ENCODE peak calls at places on chromosomes 6 and 20, in five cellular contexts. D is tibial nerve, M is breast epithelium, S is ovary, T is adrenal gland. I is an unnamed sample. For H3K9me3, the result is how much of the 10 kb centered on the place peaks cover.

GRCh38 chr6:149907317-149907716 is 9.4 kb upstream of the RAET1E start:
- DNase-seq in M (no peak), D (no peak), S (no peak), T (no peak), I (no peak)

GRCh38 chr6:140560671-140561070 is 1186.2 kb upstream of the CITED2 start:
- DNase-seq in S (no peak), T (no peak), M (no peak), D (no peak), I (no peak)

GRCh38 chr6:43437700-43438099 is 10.4 kb downstream of the ABCC10 start:
- DNase-seq in M (no peak), S (no peak), D (no peak), T (no peak), I (no peak)

GRCh38 chr6:69974193-69974592 is 107.8 kb downstream of the COL19A1 start:
- DNase-seq in M (no peak), D (no peak), T (no peak), S (no peak), I (no peak)

GRCh38 chr6:60952500-60952899 is 1333.5 kb downstream of the KHDRBS2 start:
- DNase-seq in M (no peak), D (no peak), T (no peak), S (no peak), I (no peak)

GRCh38 chr6:138882369-138883017 is 86.6 kb downstream of the ECT2L start:
- DNase-seq in T (no peak), D (no peak), S (no peak), M (no peak), I (no peak)

GRCh38 chr20:19858972-19859371 is 100.9 kb downstream of the RIN2 start:
- DNase-seq in D (no peak), T (no peak), S (no peak), M (no peak), I (no peak)

GRCh38 chr6:137799950-137800568 is 67.0 kb upstream of the TNFAIP3 start:
- DNase-seq in D (no peak), S (no peak), M (no peak), T (peak), I (no peak)

GRCh38 chr20:19449051-19449450 is 236.6 kb downstream of the SLC24A3 start:
- DNase-seq in S (peak), T (no peak), M (peak), D (no peak), I (no peak)

GRCh38 chr6:33987531-33988021 is 158.3 kb downstream of the GRM4 start:
- DNase-seq in M (peak), S (no peak), T (no peak), D (no peak), I (no peak)

GRCh38 chr6:16885411-16886160 is 124.3 kb upstream of the ATXN1 start:
- DNase-seq in T (no peak), S (no peak), D (no peak), M (no peak), I (no peak)

GRCh38 chr20:20362774-20363435 is 5.0 kb upstream of the INSM1 start:
- DNase-seq in T (no peak), M (no peak), S (no peak), D (no peak), I (no peak)

GRCh38 chr20:46786566-46786965 is 77.1 kb downstream of the SLC2A10 start:
- DNase-seq in T (no peak), D (no peak), M (no peak), S (no peak), I (no peak)

GRCh38 chr20:50221501-50222323 is 31.1 kb downstream of the CEBPB start:
- DNase-seq in M (no peak), T (peak), S (peak), D (no peak), I (no peak)

GRCh38 chr20:43140719-43141118 is 49.0 kb downstream of the PTPRT start:
- DNase-seq in M (no peak), T (no peak), D (no peak), S (no peak), I (no peak)

GRCh38 chr6:46013639-46014038 is 2.0 kb downstream of the CLIC5 start:
- DNase-seq in T (no peak), M (no peak), S (no peak), D (no peak), I (no peak)

GRCh38 chr20:60209048-60209447 is 250.8 kb downstream of the CDH26 start:
- DNase-seq in T (no peak), M (no peak), S (no peak), D (no peak), I (no peak)

GRCh38 chr6:50708664-50709365 is 4.5 kb upstream of the TFAP2D start:
- DNase-seq in M (no peak), T (no peak), S (no peak), D (no peak), I (no peak)

GRCh38 chr20:23227976-23228375 is 122.6 kb upstream of the NXT1 start:
- DNase-seq in M (no peak), T (no peak), D (no peak), S (no peak), I (no peak)

GRCh38 chr20:1734269-1734858 is 76.8 kb upstream of the SIRPG start:
- DNase-seq in S (no peak), T (no peak), M (no peak), D (no peak), I (no peak)

GRCh38 chr20:49866051-49866450 is 49.3 kb downstream of the SPATA2 start:
- DNase-seq in T (no peak), M (no peak), S (no peak), D (no peak), I (no peak)

GRCh38 chr6:121590438-121590837 is 155.0 kb downstream of the GJA1 start:
- DNase-seq in D (no peak), T (no peak), S (no peak), M (no peak), I (no peak)

GRCh38 chr6:166619912-166620311 is 7.1 kb downstream of the RPS6KA2 start:
- DNase-seq in S (no peak), M (peak), T (no peak), D (no peak), I (no peak)

GRCh38 chr20:17969276-17969883 is 562 bp downstream of the MGME1 start:
- DNase-seq in S (no peak), D (no peak), T (peak), M (peak), I (no peak)

GRCh38 chr6:38155144-38155543 is 335.6 kb downstream of the ZFAND3 start:
- DNase-seq in D (no peak), S (no peak), T (no peak), M (no peak), I (no peak)

GRCh38 chr20:51400051-51400926 is 142.2 kb downstream of the NFATC2 start:
- DNase-seq in T (no peak), S (no peak), M (no peak), D (no peak), I (no peak)

GRCh38 chr20:42074944-42075343 is 456.8 kb upstream of the CHD6 start:
- DNase-seq in D (no peak), T (no peak), S (no peak), M (no peak), I (no peak)

GRCh38 chr6:11551053-11551452 is 13.5 kb downstream of the TMEM170B start:
- DNase-seq in S (no peak), D (no peak), M (no peak), T (no peak), I (no peak)

DNA sequence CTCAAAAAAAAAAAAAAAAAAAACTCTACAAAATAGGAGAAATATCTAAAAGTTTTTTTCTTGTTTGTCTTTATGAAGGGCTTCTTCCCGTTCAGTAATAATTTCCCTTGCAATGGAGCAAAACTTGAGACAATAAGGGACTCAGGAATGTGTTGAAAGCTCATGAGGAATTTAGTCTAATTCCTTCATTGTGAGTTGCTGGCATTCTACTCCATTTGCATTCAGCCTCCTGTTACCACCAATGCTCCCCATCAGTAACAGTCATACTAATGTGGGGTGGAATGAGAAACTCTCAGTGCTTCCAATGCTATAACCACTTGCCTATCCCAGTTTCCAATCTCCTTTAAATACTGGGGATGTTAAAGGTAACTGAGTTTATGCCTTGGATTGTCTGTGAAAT is 576.7 kb upstream of the AGPAT4 start:
- DNase-seq in S (no peak), T (no peak), D (no peak), M (no peak), I (no peak)
- H3K9me3 ChIP-seq in S (under half), T (under half), D (under half), M (under half), I (under half)

DNA sequence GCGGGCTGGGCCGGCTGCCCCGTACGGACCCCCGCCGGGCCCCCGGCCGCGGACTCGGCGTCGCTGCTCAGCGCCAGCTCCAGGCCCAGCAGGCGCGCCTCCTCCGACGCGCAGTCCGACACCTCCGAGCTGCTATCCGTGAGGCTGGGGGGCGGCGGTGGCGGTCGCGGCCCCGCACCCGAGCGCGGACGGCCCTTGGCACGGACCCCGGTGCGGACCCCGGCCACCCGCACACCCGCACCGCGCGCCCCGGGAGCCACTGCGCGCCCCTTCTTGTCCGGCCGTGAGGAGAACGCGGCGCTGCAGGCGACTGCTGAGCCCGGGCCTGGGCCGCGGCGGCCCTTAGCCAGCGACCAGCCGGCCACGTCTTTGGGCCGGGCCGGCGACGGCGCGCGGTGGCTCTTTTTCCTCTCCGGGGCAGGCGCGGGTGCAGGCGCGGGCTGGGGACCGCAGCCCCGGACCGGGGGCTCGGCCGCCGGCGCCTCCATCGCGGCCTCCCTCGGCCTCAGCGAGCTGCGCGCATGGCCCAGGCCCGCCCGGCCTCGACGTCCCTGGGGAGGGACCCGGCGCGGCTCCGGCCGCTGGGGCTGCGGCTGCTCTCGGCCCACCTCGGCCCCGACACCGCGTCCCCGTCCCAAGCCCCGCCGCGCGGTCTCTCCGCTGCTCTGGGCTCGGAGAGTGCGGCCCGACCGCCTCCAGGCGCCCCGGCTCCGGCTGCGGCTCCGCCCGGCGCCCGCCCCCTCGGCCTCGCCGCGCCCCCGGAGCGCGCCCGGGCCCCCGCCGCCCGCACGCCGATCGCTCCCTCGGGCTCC is 12.9 kb upstream of the TLDC2 start:
- DNase-seq in M (no peak), T (no peak), D (no peak), S (no peak), I (no peak)
- TF ChIP-seq POLR2A in M (no peak), T (peak), D (peak), S (peak), I (peak)

DNA sequence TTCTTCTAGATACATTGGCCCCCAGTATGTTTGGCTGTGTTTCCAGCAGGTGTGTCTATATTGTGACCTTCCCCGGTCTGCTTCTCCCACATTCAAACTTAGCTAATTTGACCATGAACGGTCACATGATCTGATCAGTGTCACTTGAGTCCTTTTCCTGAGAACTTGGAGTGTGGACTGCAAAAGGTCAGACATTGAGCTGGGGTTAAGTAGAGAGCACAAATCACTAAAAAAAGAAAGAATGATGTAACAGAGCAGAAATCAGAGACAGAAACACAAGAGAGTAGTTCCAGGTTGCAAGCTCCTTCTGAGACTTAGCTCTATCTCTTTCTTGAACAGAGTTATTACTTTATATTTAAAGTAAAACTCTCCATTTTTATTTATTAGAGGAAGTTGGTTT is 733.9 kb downstream of the CBLN4 start:
- DNase-seq in T (no peak), S (no peak), D (no peak), M (no peak), I (no peak)
- H3K9me3 ChIP-seq in T (under half), S (under half), D (under half), M (under half), I (under half)

GRCh38 chr20:13865156-13865555 is 80.3 kb downstream of the NDUFAF5 start:
- DNase-seq in S (no peak), D (no peak), M (no peak), T (no peak), I (no peak)
- TF ChIP-seq POLR2A in S (no peak), D (no peak), M (no peak), T (no peak), I (no peak)

GRCh38 chr20:31474097-31474436 is 860 bp downstream of the DEFB124 start:
- DNase-seq in T (no peak), S (no peak), D (no peak), M (no peak), I (no peak)
- H3K9me3 ChIP-seq in T (under half), S (under half), D (under half), M (under half), I (under half)

GRCh38 chr6:31797607-31798006 is 2.1 kb upstream of the VARS1 start:
- DNase-seq in D (no peak), T (no peak), S (no peak), M (no peak), I (no peak)

GRCh38 chr6:31794866-31795615 is 511 bp downstream of the VARS1 start:
- DNase-seq in D (no peak), S (peak), T (no peak), M (no peak), I (no peak)

GRCh38 chr6:31796993-31797385 is 1.4 kb upstream of the VARS1 start:
- DNase-seq in S (no peak), T (no peak), M (no peak), D (no peak), I (no peak)

GRCh38 chr6:31794294-31794865 is 1.2 kb downstream of the VARS1 start:
- DNase-seq in T (no peak), D (no peak), S (no peak), M (no peak), I (no peak)

GRCh38 chr6:31795616-31796298 is at the start of gene VARS1:
- DNase-seq in D (peak), T (peak), S (peak), M (peak), I (peak)
- TF ChIP-seq POLR2A in D (no peak), T (no peak), S (peak), M (no peak), I (peak)

DNA sequence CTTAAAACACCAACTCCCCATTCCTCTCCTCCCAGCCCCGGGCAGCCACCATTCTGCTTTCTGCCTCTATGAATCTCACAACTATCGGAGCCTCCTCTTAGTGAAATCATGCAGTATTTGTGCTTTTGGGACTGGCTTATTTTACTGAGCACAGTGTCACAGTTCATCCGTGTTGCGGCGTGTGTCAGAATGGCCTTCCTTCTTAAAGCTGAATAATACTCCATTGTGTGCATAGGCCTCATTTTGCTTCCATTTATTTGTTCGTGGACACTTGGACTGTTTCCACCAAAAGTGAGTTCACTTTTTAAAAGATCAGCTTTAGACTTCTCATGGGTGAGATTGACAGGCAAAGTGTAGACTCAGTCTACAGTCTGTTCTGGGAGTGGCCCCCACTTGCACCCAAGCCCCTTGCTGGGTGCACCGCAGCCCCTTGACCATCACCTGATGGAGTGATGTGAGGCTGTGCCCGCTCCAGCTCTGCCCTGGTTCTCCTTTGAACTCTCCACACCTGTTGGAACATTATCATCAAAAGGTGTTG is 12.6 kb downstream of the DUSP22 start:
- DNase-seq in S (no peak), T (no peak), M (no peak), D (no peak), I (no peak)
- H3K9me3 ChIP-seq in S (under half), T (under half), M (under half), D (under half), I (under half)

GRCh38 chr6:144190593-144190992 is 40.3 kb downstream of the STX11 start:
- DNase-seq in T (peak), S (no peak), M (no peak), D (no peak), I (peak)
- TF ChIP-seq POLR2A in T (no peak), S (no peak), M (no peak), D (no peak), I (no peak)

GRCh38 chr20:15422966-15423365 is 1085.6 kb upstream of the FLRT3 start:
- DNase-seq in D (no peak), T (no peak), M (no peak), S (no peak), I (no peak)

DNA sequence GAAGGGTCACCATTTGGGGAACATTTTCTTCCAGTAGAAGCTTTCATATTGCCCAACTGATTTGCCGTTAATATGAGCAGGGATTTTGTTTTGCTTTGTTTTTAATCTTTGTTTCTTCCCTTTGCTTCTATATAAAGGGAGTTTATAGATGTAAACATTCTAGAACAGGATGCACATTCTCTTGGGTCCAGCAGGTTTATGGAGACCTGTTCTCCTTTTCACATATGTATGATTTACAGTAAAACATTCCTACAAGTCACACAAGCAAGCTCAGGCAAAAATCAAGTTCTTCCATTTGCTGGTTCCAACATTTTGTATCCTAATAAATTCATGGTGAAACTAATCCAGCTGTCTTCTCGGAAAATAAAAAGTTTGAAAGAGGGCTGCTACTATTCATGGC is 1082.4 kb upstream of the FLRT3 start:
- DNase-seq in M (no peak), D (no peak), S (no peak), T (no peak), I (no peak)
- H3K9me3 ChIP-seq in M (under half), D (under half), S (under half), T (under half), I (under half)

GRCh38 chr6:152905551-152906299 is 77.1 kb downstream of the FBXO5 start:
- DNase-seq in S (no peak), D (no peak), M (no peak), T (no peak), I (no peak)
- TF ChIP-seq POLR2A in S (no peak), D (no peak), M (no peak), T (no peak), I (no peak)

I was measured in gastrocnemius medialis.